ENCODE peak calls at places on chromosome 10, in seven cellular contexts. P is cardiac muscle cell, V is GM23338, O is GM10248, N is neural crest cell, B is spleen, Q is GM12865. L is an unnamed sample.

GRCh38 chr10:7475046-7475860 is 64.4 kb upstream of the SFMBT2 start:
- DNase-seq in B (no peak), Q (no peak), N (peak; percentile 9), V (peak; percentile 81), P (peak; percentile 12), O (no peak), L (peak; percentile 63)

GRCh38 chr10:44300666-44301649 is 83.9 kb downstream of the CXCL12 start:
- DNase-seq in P (peak; percentile 70), N (no peak), Q (peak; percentile 82), V (no peak), O (no peak), B (no peak), L (no peak)

GRCh38 chr10:54962134-54962900 is 161.3 kb upstream of the PCDH15 start:
- DNase-seq in P (no peak), B (peak; percentile 47), V (no peak), O (no peak), Q (no peak), N (no peak), L (no peak)

GRCh38 chr10:63901916-63902315 is 380.7 kb downstream of the REEP3 start:
- DNase-seq in Q (no peak), B (no peak), O (no peak), P (no peak), N (no peak), V (no peak), L (no peak)

GRCh38 chr10:22977751-22978150 is 49.9 kb downstream of the ARMC3 start:
- DNase-seq in B (no peak), O (no peak), Q (no peak), N (no peak), P (no peak), V (no peak), L (no peak)

GRCh38 chr10:25130911-25131310 is 43.9 kb upstream of the GPR158 start:
- DNase-seq in N (no peak), Q (no peak), B (no peak), P (peak; percentile 85), V (no peak), O (no peak), L (no peak)

GRCh38 chr10:69575164-69575722 is 2.0 kb upstream of the NEUROG3 start:
- DNase-seq in O (no peak), P (no peak), V (no peak), N (no peak), Q (no peak), B (no peak), L (no peak)

GRCh38 chr10:133245439-133246235 is 8.0 kb downstream of the VENTX start:
- DNase-seq in O (no peak), P (peak; percentile 26), B (no peak), Q (no peak), N (no peak), V (no peak), L (no peak)

GRCh38 chr10:123157210-123157609 is 3.0 kb downstream of the BUB3 start:
- DNase-seq in Q (no peak), O (no peak), N (no peak), V (no peak), P (no peak), B (no peak), L (no peak)

GRCh38 chr10:85224366-85224960 is 896.1 kb downstream of the CCSER2 start:
- DNase-seq in N (no peak), V (no peak), B (no peak), Q (no peak), O (no peak), P (no peak), L (peak; percentile 38)

GRCh38 chr10:114519306-114519669 is 115.0 kb upstream of the AFAP1L2 start:
- DNase-seq in N (no peak), Q (no peak), P (no peak), O (no peak), B (no peak), V (no peak), L (no peak)

GRCh38 chr10:96850825-96851224 is 18.7 kb downstream of the LCOR start:
- DNase-seq in V (no peak), Q (no peak), O (no peak), B (no peak), N (no peak), P (peak; percentile 89), L (no peak)
- TF ChIP-seq CTCF in V (no peak), Q (no peak), O (no peak), B (no peak), N (no peak), P (no peak), L (no peak)

GRCh38 chr10:87817291-87817872 is 644 bp downstream of the ATAD1 start:
- DNase-seq in N (no peak), O (no peak), P (no peak), V (peak; percentile 18), Q (no peak), B (no peak), L (no peak)

GRCh38 chr10:87816842-87817178 is 1.2 kb downstream of the ATAD1 start:
- DNase-seq in B (no peak), P (no peak), O (no peak), V (no peak), Q (no peak), N (no peak), L (no peak)

GRCh38 chr10:87817873-87818504 is at the start of gene ATAD1:
- DNase-seq in B (peak; percentile 96), V (peak; percentile 90), P (peak; percentile 87), O (peak; percentile 88), N (peak; percentile 69), Q (peak; percentile 95), L (peak; percentile 90)

GRCh38 chr10:87818505-87819273 is 663 bp upstream of the ATAD1 start:
- DNase-seq in V (peak; percentile 71), O (peak; percentile 61), Q (peak; percentile 80), N (no peak), P (peak; percentile 18), B (peak; percentile 73), L (peak; percentile 15)

DNA sequence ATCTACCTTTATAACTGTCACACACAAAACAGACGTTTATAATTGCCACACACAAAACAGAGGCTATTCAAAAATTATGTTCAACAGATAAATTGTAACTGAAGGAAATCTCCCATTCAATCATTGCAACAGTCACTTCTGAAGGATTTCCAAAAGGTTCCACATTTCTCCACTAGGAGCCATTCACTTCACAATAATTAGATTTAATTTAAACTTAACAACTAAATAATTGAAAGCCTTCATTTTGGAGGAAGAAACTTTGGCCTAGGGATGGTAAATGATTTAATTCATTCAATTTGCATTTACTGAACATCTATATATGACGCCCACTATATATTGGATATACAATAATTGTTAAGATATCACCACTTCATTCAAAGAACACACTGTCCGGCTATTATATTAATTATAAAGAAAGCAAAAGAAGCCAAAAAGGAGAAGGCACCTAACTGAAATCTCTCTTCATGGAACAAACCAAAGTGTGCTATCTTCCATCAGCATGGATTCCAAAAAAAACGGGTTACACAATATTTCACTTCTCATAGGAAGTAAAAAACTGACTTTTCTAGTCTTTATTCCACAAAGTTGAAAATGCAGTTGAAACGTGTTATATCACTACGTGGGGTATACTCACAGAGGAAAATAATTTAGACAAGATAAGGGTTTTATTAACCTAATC is 1.7 kb downstream of the ATAD1 start:
- DNase-seq in O (no peak), Q (no peak), P (no peak), N (no peak), V (no peak), B (no peak), L (no peak)
- TF ChIP-seq CTCF in O (no peak), Q (no peak), P (no peak), N (peak; percentile 53), V (no peak), B (no peak), L (peak; percentile 46)

GRCh38 chr10:48472670-48473069 is 132.2 kb downstream of the ARHGAP22 start:
- DNase-seq in B (no peak), Q (no peak), V (no peak), O (no peak), P (no peak), N (no peak), L (no peak)
- TF ChIP-seq CTCF in B (no peak), Q (no peak), V (no peak), O (no peak), P (no peak), N (no peak), L (no peak)

DNA sequence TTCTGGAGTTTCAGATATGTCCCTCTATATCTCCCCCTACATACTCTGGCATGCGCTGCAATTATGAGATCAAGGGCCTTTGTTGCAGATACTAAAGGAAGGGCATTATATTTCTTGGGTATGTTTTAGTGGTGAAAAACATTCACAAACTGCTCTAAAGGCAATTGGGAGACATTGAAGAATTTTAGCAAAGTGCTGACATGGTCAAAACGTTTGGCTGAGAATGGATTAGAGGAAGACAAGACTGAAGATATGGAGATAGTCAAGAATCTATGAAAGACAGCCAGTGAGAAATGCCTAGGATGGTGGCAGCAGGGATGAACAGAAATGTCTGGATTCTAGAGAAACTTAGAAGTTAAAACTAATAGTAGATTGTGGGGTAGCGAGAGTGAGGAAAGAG is 104.5 kb upstream of the CABCOCO1 start:
- DNase-seq in N (no peak), V (no peak), Q (no peak), B (no peak), P (no peak), O (no peak), L (no peak)
- TF ChIP-seq CTCF in N (no peak), V (no peak), Q (no peak), B (no peak), P (no peak), O (no peak), L (no peak)

GRCh38 chr10:3412071-3412582 is 239.5 kb upstream of the PITRM1 start:
- DNase-seq in N (no peak), V (no peak), B (peak; percentile 41), P (no peak), O (no peak), Q (no peak), L (no peak)

GRCh38 chr10:3411044-3411443 is 238.5 kb upstream of the PITRM1 start:
- DNase-seq in O (no peak), V (no peak), N (no peak), Q (no peak), P (no peak), B (no peak), L (no peak)

GRCh38 chr10:3412646-3413045 is 240.1 kb upstream of the PITRM1 start:
- DNase-seq in B (peak; percentile 68), N (no peak), P (no peak), O (no peak), Q (no peak), V (no peak), L (no peak)

GRCh38 chr10:3408603-3409365 is 236.2 kb upstream of the PITRM1 start:
- DNase-seq in B (peak; percentile 44), Q (no peak), O (no peak), P (no peak), N (no peak), V (no peak), L (no peak)

DNA sequence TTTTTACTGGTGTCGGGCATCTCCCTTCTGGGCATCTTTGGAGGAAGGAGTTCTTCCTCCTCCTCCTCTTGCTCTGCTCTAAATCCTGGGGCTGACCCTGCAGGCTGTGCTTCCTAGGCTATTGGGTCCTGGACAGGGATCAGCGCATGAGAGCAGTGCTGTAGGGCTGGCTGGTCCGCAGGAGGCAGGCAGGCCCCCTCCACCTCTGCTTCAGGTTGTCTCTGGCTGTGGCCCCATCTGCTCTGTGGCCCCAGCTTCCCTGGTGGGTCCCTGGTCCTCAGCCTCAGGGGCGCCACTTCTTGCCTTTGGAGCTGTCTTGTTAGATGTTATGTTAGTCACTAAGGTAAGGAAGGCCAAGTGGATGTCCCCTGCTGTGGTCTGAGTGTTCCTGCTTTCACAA is 237.3 kb upstream of the PITRM1 start:
- DNase-seq in O (no peak), P (no peak), Q (no peak), V (no peak), N (no peak), B (peak; percentile 51), L (no peak)
- TF ChIP-seq CTCF in O (no peak), P (no peak), Q (no peak), V (no peak), N (no peak), B (no peak), L (no peak)

L was measured in glutamatergic neuron.